ENCODE peak calls at places on chromosomes 16 and 17, in six cellular contexts. O is WTC11, G is nephron progenitor cell, D is epithelial cell of esophagus, Q is astrocyte of the spinal cord, E is esophagus squamous epithelium. R is an unnamed sample.

GRCh38 chr16:82137819-82138177 is 32.2 kb downstream of the MPHOSPH6 start:
- DNase-seq in E (no peak), G (no peak), O (no peak), Q (no peak), D (no peak), R (no peak)

GRCh38 chr17:50587571-50587970 is 27.1 kb downstream of the CACNA1G start:
- DNase-seq in O (no peak), G (no peak), E (no peak), Q (no peak), D (no peak), R (no peak)

GRCh38 chr16:85460252-85460982 is 152.7 kb upstream of the GSE1 start:
- DNase-seq in D (no peak), G (peak; percentile 49), Q (no peak), O (no peak), E (no peak), R (no peak)

GRCh38 chr16:86789621-86790051 is 211.3 kb downstream of the FOXL1 start:
- DNase-seq in E (no peak), Q (peak; percentile 17), D (no peak), O (no peak), G (peak; percentile 63), R (peak; percentile 48)

GRCh38 chr16:53429221-53429943 is 4.9 kb upstream of the RBL2 start:
- DNase-seq in E (no peak), O (no peak), G (no peak), Q (peak; percentile 29), D (peak; percentile 72), R (no peak)

GRCh38 chr16:66277311-66278070 is 89.0 kb upstream of the CDH5 start:
- DNase-seq in O (no peak), D (peak; percentile 38), G (no peak), Q (no peak), E (no peak), R (no peak)

GRCh38 chr17:60311186-60311585 is 80.7 kb downstream of the USP32 start:
- DNase-seq in Q (no peak), O (no peak), E (no peak), G (no peak), D (no peak), R (no peak)

GRCh38 chr17:75571885-75572215 is 15.8 kb upstream of the MYO15B start:
- DNase-seq in O (no peak), D (no peak), Q (no peak), E (no peak), G (no peak), R (no peak)

GRCh38 chr16:23679986-23680336 is 1.3 kb downstream of the PLK1 start:
- DNase-seq in Q (no peak), G (no peak), E (no peak), O (no peak), D (peak; percentile 20), R (peak; percentile 23)

GRCh38 chr17:51857052-51857593 is 301.4 kb downstream of the CA10 start:
- DNase-seq in G (no peak), O (no peak), D (no peak), Q (no peak), E (no peak), R (peak; percentile 63)

GRCh38 chr17:77396610-77397009 is 255.8 kb downstream of the SEC14L1 start:
- DNase-seq in D (no peak), O (no peak), G (no peak), Q (no peak), E (no peak), R (no peak)

GRCh38 chr17:7857724-7858486 is at the start of gene CYB5D1:
- DNase-seq in O (peak; percentile 83), G (peak; percentile 77), Q (peak; percentile 96), D (peak; percentile 92), E (peak; percentile 80), R (peak; percentile 96)

GRCh38 chr16:3998793-3999478 is 117.3 kb downstream of the ADCY9 start:
- DNase-seq in O (no peak), D (no peak), G (no peak), Q (no peak), E (no peak), R (peak; percentile 41)

GRCh38 chr16:2848933-2849332 is 9.0 kb downstream of the PRSS22 start:
- DNase-seq in D (no peak), Q (no peak), G (no peak), O (no peak), E (no peak), R (no peak)

GRCh38 chr17:27415090-27415795 is 41.0 kb upstream of the KSR1 start:
- DNase-seq in E (no peak), O (no peak), D (no peak), G (no peak), Q (no peak), R (no peak)

GRCh38 chr16:89003831-89004208 is 26.8 kb upstream of the CBFA2T3 start:
- DNase-seq in Q (no peak), D (no peak), G (no peak), E (no peak), O (no peak), R (no peak)

GRCh38 chr16:73568769-73569168 is 520.8 kb upstream of the ZFHX3 start:
- DNase-seq in E (no peak), O (no peak), G (no peak), Q (no peak), D (no peak), R (no peak)

GRCh38 chr17:28901866-28902818 is 737 bp downstream of the DHRS13 start:
- DNase-seq in G (peak; percentile 73), D (peak; percentile 18), E (no peak), O (no peak), Q (no peak), R (peak; percentile 77)

GRCh38 chr16:31916056-31916488 is 42.5 kb downstream of the ZNF267 start:
- DNase-seq in O (no peak), E (no peak), Q (peak; percentile 12), D (no peak), G (no peak), R (peak; percentile 9)

GRCh38 chr17:42680331-42680808 is 1.3 kb downstream of the CCR10 start:
- DNase-seq in D (no peak), G (no peak), O (no peak), Q (no peak), E (no peak), R (peak; percentile 37)

GRCh38 chr17:31880311-31880710 is 21.2 kb downstream of the UTP6 start:
- DNase-seq in D (no peak), O (no peak), E (no peak), G (no peak), Q (no peak), R (no peak)

GRCh38 chr17:41710472-41711090 is 1.6 kb upstream of the GAST start:
- DNase-seq in Q (peak; percentile 70), G (no peak), O (no peak), E (no peak), D (peak; percentile 76), R (no peak)

GRCh38 chr17:49229076-49229804 is 1.3 kb downstream of the PHOSPHO1 start:
- DNase-seq in E (no peak), G (no peak), O (no peak), Q (no peak), D (no peak), R (peak; percentile 88)

GRCh38 chr17:34721326-34721725 is 141.9 kb downstream of the TMEM132E start:
- DNase-seq in O (no peak), G (no peak), E (no peak), D (peak; percentile 6), Q (no peak), R (no peak)

GRCh38 chr16:80114699-80115098 is 426.1 kb upstream of the DYNLRB2 start:
- DNase-seq in G (no peak), Q (no peak), D (peak; percentile 72), O (no peak), E (no peak), R (no peak)

GRCh38 chr17:13395346-13395745 is 206.4 kb downstream of the HS3ST3A1 start:
- DNase-seq in E (no peak), D (no peak), Q (peak; percentile 51), O (no peak), G (no peak), R (no peak)

GRCh38 chr16:64234200-64234599 is 887.7 kb downstream of the CDH11 start:
- DNase-seq in O (no peak), Q (no peak), D (no peak), E (no peak), G (no peak), R (no peak)

GRCh38 chr17:55585629-55586028 is 74.4 kb upstream of the SMIM36 start:
- DNase-seq in E (no peak), O (no peak), Q (no peak), G (no peak), D (no peak), R (no peak)

GRCh38 chr17:75853410-75853809 is 1.7 kb downstream of the WBP2 start:
- DNase-seq in O (no peak), E (no peak), Q (peak; percentile 55), D (peak; percentile 69), G (no peak), R (peak; percentile 76)

GRCh38 chr16:12160815-12161550 is 184.4 kb downstream of the SNX29 start:
- DNase-seq in E (no peak), O (no peak), G (no peak), D (no peak), Q (no peak), R (no peak)

GRCh38 chr17:75237100-75238014 is 24.0 kb downstream of the GGA3 start:
- DNase-seq in D (no peak), E (no peak), Q (no peak), G (no peak), O (no peak), R (no peak)

GRCh38 chr17:31715436-31715835 is 143.6 kb downstream of the COPRS start:
- DNase-seq in G (no peak), D (no peak), O (no peak), Q (no peak), E (no peak), R (no peak)

GRCh38 chr17:57368637-57369336 is 112.5 kb downstream of the MSI2 start:
- DNase-seq in E (no peak), D (no peak), Q (no peak), G (no peak), O (no peak), R (no peak)

R was measured in mesendoderm.